ENCODE peak calls at places on chromosomes 7 and 10, in five cellular contexts. One of them, this sample, is unnamed.

GRCh38 chr10:124742418-124743187 is 1.6 kb downstream of the FAM53B start:
- DNase-seq in heart right ventricle: no peak
- DNase-seq in neuronal stem cell: no peak
- DNase-seq in transverse colon: no peak
- DNase-seq in upper lobe of right lung: no peak
- DNase-seq in this sample: no peak

GRCh38 chr7:159063046-159063840 is 81.4 kb downstream of the VIPR2 start:
- DNase-seq in upper lobe of right lung: peak; percentile 48
- DNase-seq in transverse colon: no peak
- DNase-seq in heart right ventricle: no peak
- DNase-seq in neuronal stem cell: no peak
- DNase-seq in this sample: no peak

GRCh38 chr10:133438711-133439273 is 14.4 kb upstream of the SPRN start:
- DNase-seq in upper lobe of right lung: no peak
- DNase-seq in heart right ventricle: no peak
- DNase-seq in neuronal stem cell: no peak
- DNase-seq in transverse colon: no peak
- DNase-seq in this sample: no peak

GRCh38 chr10:86727459-86727858 is 29.0 kb upstream of the BMPR1A start:
- DNase-seq in transverse colon: no peak
- DNase-seq in heart right ventricle: no peak
- DNase-seq in upper lobe of right lung: no peak
- DNase-seq in neuronal stem cell: no peak
- DNase-seq in this sample: no peak

GRCh38 chr10:82564353-82565218 is 689.6 kb downstream of the NRG3 start:
- DNase-seq in upper lobe of right lung: no peak
- DNase-seq in heart right ventricle: no peak
- DNase-seq in neuronal stem cell: no peak
- DNase-seq in transverse colon: no peak
- DNase-seq in this sample: no peak

GRCh38 chr10:121332829-121333765 is 265.1 kb downstream of the FGFR2 start:
- DNase-seq in heart right ventricle: no peak
- DNase-seq in upper lobe of right lung: no peak
- DNase-seq in neuronal stem cell: no peak
- DNase-seq in transverse colon: no peak
- DNase-seq in this sample: no peak

GRCh38 chr7:145347271-145347670 is 511.4 kb upstream of the TPK1 start:
- DNase-seq in upper lobe of right lung: no peak
- DNase-seq in heart right ventricle: no peak
- DNase-seq in transverse colon: no peak
- DNase-seq in neuronal stem cell: no peak
- DNase-seq in this sample: no peak

GRCh38 chr7:22561356-22561755 is 61.4 kb upstream of the STEAP1B start:
- DNase-seq in upper lobe of right lung: peak; percentile 71
- DNase-seq in heart right ventricle: peak; percentile 62
- DNase-seq in neuronal stem cell: peak; percentile 42
- DNase-seq in transverse colon: peak; percentile 39
- DNase-seq in this sample: no peak

GRCh38 chr10:79055100-79055782 is 13.5 kb upstream of the ZMIZ1 start:
- DNase-seq in upper lobe of right lung: peak; percentile 26
- DNase-seq in transverse colon: no peak
- DNase-seq in heart right ventricle: no peak
- DNase-seq in neuronal stem cell: no peak
- DNase-seq in this sample: no peak

GRCh38 chr7:66696774-66697191 is 43.8 kb upstream of the RABGEF1 start:
- DNase-seq in heart right ventricle: peak; percentile 35
- DNase-seq in transverse colon: no peak
- DNase-seq in upper lobe of right lung: no peak
- DNase-seq in neuronal stem cell: no peak
- DNase-seq in this sample: no peak

GRCh38 chr7:131370523-131370968 is 42.9 kb downstream of the MKLN1 start:
- DNase-seq in heart right ventricle: no peak
- DNase-seq in neuronal stem cell: no peak
- DNase-seq in transverse colon: no peak
- DNase-seq in upper lobe of right lung: no peak
- DNase-seq in this sample: no peak

GRCh38 chr7:13291010-13291409 is 603.6 kb downstream of the ARL4A start:
- DNase-seq in heart right ventricle: no peak
- DNase-seq in neuronal stem cell: no peak
- DNase-seq in upper lobe of right lung: no peak
- DNase-seq in transverse colon: no peak
- DNase-seq in this sample: no peak

GRCh38 chr7:2260820-2261219 is 18.8 kb downstream of the NUDT1 start:
- DNase-seq in upper lobe of right lung: peak; percentile 93
- DNase-seq in transverse colon: no peak
- DNase-seq in neuronal stem cell: no peak
- DNase-seq in heart right ventricle: no peak
- DNase-seq in this sample: no peak

GRCh38 chr10:30995081-30995480 is 36.6 kb downstream of the ZNF438 start:
- DNase-seq in transverse colon: no peak
- DNase-seq in heart right ventricle: no peak
- DNase-seq in neuronal stem cell: no peak
- DNase-seq in upper lobe of right lung: no peak
- DNase-seq in this sample: no peak

GRCh38 chr10:133157662-133158436 is 2.2 kb upstream of the KNDC1 start:
- DNase-seq in upper lobe of right lung: no peak
- DNase-seq in heart right ventricle: no peak
- DNase-seq in transverse colon: no peak
- DNase-seq in neuronal stem cell: no peak
- DNase-seq in this sample: no peak

GRCh38 chr7:64686493-64687184 is 20.7 kb downstream of the ZNF107 start:
- DNase-seq in neuronal stem cell: no peak
- DNase-seq in upper lobe of right lung: no peak
- DNase-seq in transverse colon: peak; percentile 16
- DNase-seq in heart right ventricle: no peak
- DNase-seq in this sample: no peak

GRCh38 chr7:80427218-80427617 is 84.6 kb downstream of the GNAT3 start:
- DNase-seq in upper lobe of right lung: no peak
- DNase-seq in neuronal stem cell: no peak
- DNase-seq in transverse colon: no peak
- DNase-seq in heart right ventricle: no peak
- DNase-seq in this sample: no peak

GRCh38 chr7:85070967-85071628 is 115.8 kb downstream of the SEMA3D start:
- DNase-seq in upper lobe of right lung: no peak
- DNase-seq in neuronal stem cell: no peak
- DNase-seq in heart right ventricle: no peak
- DNase-seq in transverse colon: no peak
- DNase-seq in this sample: no peak

GRCh38 chr7:131932271-131932670 is 375.8 kb upstream of the PODXL start:
- DNase-seq in upper lobe of right lung: no peak
- DNase-seq in neuronal stem cell: no peak
- DNase-seq in transverse colon: no peak
- DNase-seq in heart right ventricle: no peak
- DNase-seq in this sample: no peak

GRCh38 chr10:60964257-60965235 is 20.6 kb upstream of the RHOBTB1 start:
- DNase-seq in neuronal stem cell: peak; percentile 56
- DNase-seq in heart right ventricle: peak; percentile 40
- DNase-seq in transverse colon: peak; percentile 71
- DNase-seq in upper lobe of right lung: no peak
- DNase-seq in this sample: peak; percentile 33

GRCh38 chr10:91164520-91165065 is 55.9 kb upstream of the PCGF5 start:
- DNase-seq in transverse colon: no peak
- DNase-seq in upper lobe of right lung: no peak
- DNase-seq in heart right ventricle: no peak
- DNase-seq in neuronal stem cell: no peak
- DNase-seq in this sample: no peak

GRCh38 chr10:70169661-70170364 is 501 bp downstream of the SAR1A start:
- DNase-seq in upper lobe of right lung: no peak
- DNase-seq in heart right ventricle: no peak
- DNase-seq in transverse colon: no peak
- DNase-seq in neuronal stem cell: peak; percentile 50
- DNase-seq in this sample: peak; percentile 28

GRCh38 chr7:16667355-16667754 is 21.4 kb downstream of the BZW2 start:
- DNase-seq in neuronal stem cell: no peak
- DNase-seq in upper lobe of right lung: no peak
- DNase-seq in heart right ventricle: no peak
- DNase-seq in transverse colon: no peak
- DNase-seq in this sample: no peak
- H3K27ac ChIP-seq in neuronal stem cell: no peak overlapping the region
- H3K27ac ChIP-seq in upper lobe of right lung: peak overlapping the region; percentile 51
- H3K27ac ChIP-seq in heart right ventricle: peak overlapping the region; percentile 70
- H3K27ac ChIP-seq in transverse colon: no peak overlapping the region
- H3K27ac ChIP-seq in this sample: no peak overlapping the region

GRCh38 chr7:70426249-70426880 is 705.6 kb upstream of the GALNT17 start:
- DNase-seq in heart right ventricle: no peak
- DNase-seq in upper lobe of right lung: no peak
- DNase-seq in transverse colon: no peak
- DNase-seq in neuronal stem cell: no peak
- DNase-seq in this sample: no peak
- H3K27ac ChIP-seq in heart right ventricle: no peak overlapping the region
- H3K27ac ChIP-seq in upper lobe of right lung: no peak overlapping the region
- H3K27ac ChIP-seq in transverse colon: no peak overlapping the region
- H3K27ac ChIP-seq in neuronal stem cell: no peak overlapping the region
- H3K27ac ChIP-seq in this sample: no peak overlapping the region

DNA sequence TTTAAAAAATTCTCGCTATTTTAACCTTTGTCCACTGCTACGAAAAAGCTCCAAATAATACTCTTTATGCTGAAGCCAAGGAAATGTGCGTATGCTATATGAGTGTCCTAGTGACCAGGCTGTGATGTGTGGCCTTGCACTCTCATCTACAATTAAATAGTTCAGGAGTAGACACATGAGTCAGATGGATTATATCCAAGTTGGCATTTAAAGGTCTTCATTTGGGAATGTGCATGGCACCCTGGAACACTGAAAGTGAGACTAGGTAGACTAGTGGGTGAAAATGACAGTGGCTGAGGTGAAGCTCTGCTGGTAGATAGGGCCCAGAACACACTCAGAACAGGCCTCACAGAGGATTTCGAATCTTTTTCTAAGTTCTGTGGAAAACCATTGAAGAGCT is 604.1 kb upstream of the LRRTM3 start:
- DNase-seq in neuronal stem cell: no peak
- DNase-seq in upper lobe of right lung: no peak
- DNase-seq in heart right ventricle: no peak
- DNase-seq in transverse colon: no peak
- DNase-seq in this sample: no peak
- H3K27ac ChIP-seq in neuronal stem cell: no peak overlapping the region
- H3K27ac ChIP-seq in upper lobe of right lung: no peak overlapping the region
- H3K27ac ChIP-seq in heart right ventricle: peak overlapping the region; percentile 63
- H3K27ac ChIP-seq in transverse colon: no peak overlapping the region
- H3K27ac ChIP-seq in this sample: no peak overlapping the region

GRCh38 chr10:12471135-12471534 is 121.8 kb downstream of the CAMK1D start:
- DNase-seq in upper lobe of right lung: no peak
- DNase-seq in heart right ventricle: no peak
- DNase-seq in transverse colon: peak; percentile 54
- DNase-seq in neuronal stem cell: no peak
- DNase-seq in this sample: no peak
- H3K27ac ChIP-seq in upper lobe of right lung: no peak overlapping the region
- H3K27ac ChIP-seq in heart right ventricle: no peak overlapping the region
- H3K27ac ChIP-seq in transverse colon: peak overlapping the region; percentile 49
- H3K27ac ChIP-seq in neuronal stem cell: no peak overlapping the region
- H3K27ac ChIP-seq in this sample: no peak overlapping the region

This sample was measured in substantia nigra.